ENCODE peak calls at places on chromosomes 4 and X, in seven cellular contexts. H, Z, G, R, L, K and X are unnamed samples. For H3K4me1, the result is how much of the 10 kb centered on the place peaks cover.

GRCh38 chr4:173135241-173135847 is 33.3 kb upstream of the GALNT7 start:
- DNase-seq in R (no peak), L (no peak), Z (no peak), H (no peak), K (no peak), G (no peak), X (no peak)

GRCh38 chr4:141660880-141661279 is 24.5 kb downstream of the IL15 start:
- DNase-seq in G (no peak), H (no peak), R (no peak), K (no peak), Z (no peak), L (no peak), X (no peak)

GRCh38 chr4:129328176-129328575 is 232.2 kb downstream of the C4orf33 start:
- DNase-seq in K (no peak), Z (no peak), L (no peak), G (no peak), H (no peak), R (no peak), X (no peak)

GRCh38 chrX:99371976-99372595 is 1038.0 kb downstream of the PCDH19 start:
- DNase-seq in Z (no peak), R (no peak), K (no peak), L (no peak), H (no peak), G (no peak), X (no peak)

GRCh38 chr4:186666252-186666651 is 57.4 kb downstream of the FAT1 start:
- DNase-seq in L (no peak), R (no peak), H (no peak), Z (no peak), G (no peak), K (no peak), X (no peak)

GRCh38 chr4:105991726-105992125 is 96.5 kb downstream of the NPNT start:
- DNase-seq in G (no peak), H (no peak), L (no peak), R (no peak), K (no peak), Z (no peak), X (no peak)

GRCh38 chr4:10611673-10612072 is 72.9 kb downstream of the CLNK start:
- DNase-seq in R (no peak), H (no peak), K (no peak), Z (no peak), L (no peak), G (no peak), X (peak)

GRCh38 chrX:24081661-24082154 is 27.0 kb downstream of the EIF2S3 start:
- DNase-seq in K (peak), L (peak), R (peak), G (peak), Z (peak), H (peak), X (peak)

GRCh38 chrX:41475611-41476241 is 28.6 kb downstream of the NYX start:
- DNase-seq in G (no peak), K (no peak), R (no peak), L (no peak), H (peak), Z (no peak), X (no peak)

GRCh38 chr4:81255524-81255923 is 40.5 kb upstream of the PRKG2 start:
- DNase-seq in H (no peak), L (no peak), Z (no peak), K (no peak), G (no peak), R (no peak), X (no peak)

GRCh38 chr4:80259012-80259411 is 7.5 kb upstream of the FGF5 start:
- DNase-seq in L (no peak), R (no peak), Z (no peak), G (no peak), K (no peak), H (no peak), X (no peak)

GRCh38 chrX:11998944-11999343 is 139.3 kb upstream of the FRMPD4 start:
- DNase-seq in G (no peak), H (no peak), K (no peak), Z (no peak), L (no peak), R (no peak), X (no peak)

GRCh38 chr4:1658581-1658980 is 25.5 kb downstream of the FAM53A start:
- DNase-seq in G (no peak), Z (no peak), R (no peak), L (no peak), K (no peak), H (no peak), X (no peak)

GRCh38 chr4:1659104-1659725 is 24.9 kb downstream of the FAM53A start:
- DNase-seq in L (no peak), K (no peak), R (no peak), Z (no peak), H (no peak), G (no peak), X (no peak)

GRCh38 chr4:1656132-1656531 is 28.0 kb downstream of the FAM53A start:
- DNase-seq in K (no peak), Z (no peak), G (no peak), L (no peak), R (no peak), H (no peak), X (no peak)

GRCh38 chr4:1656986-1657385 is 27.1 kb downstream of the FAM53A start:
- DNase-seq in K (no peak), Z (no peak), R (no peak), H (no peak), L (no peak), G (no peak), X (no peak)

GRCh38 chr4:1658146-1658545 is 26.0 kb downstream of the FAM53A start:
- DNase-seq in R (no peak), K (no peak), Z (no peak), L (no peak), H (no peak), G (no peak), X (no peak)
- H3K4me1 ChIP-seq in R (under half), K (under half), Z (under half), L (under half), H (under half), G (under half), X (under half)

GRCh38 chr4:1137063-1137771 is 23.9 kb upstream of the RNF212 start:
- DNase-seq in Z (no peak), K (no peak), G (peak), L (no peak), H (no peak), R (no peak), X (no peak)
- H3K4me1 ChIP-seq in Z (under half), K (under half), G (under half), L (under half), H (under half), R (under half), X (under half)

GRCh38 chr4:2819244-2820215 is 24.1 kb upstream of the ADD1 start:
- DNase-seq in L (no peak), G (no peak), Z (peak), K (no peak), H (no peak), R (no peak), X (no peak)
- H3K4me1 ChIP-seq in L (under half), G (under half), Z (under half), K (under half), H (under half), R (under half), X (under half)

GRCh38 chr4:139917896-139918295 is 236.1 kb downstream of the MAML3 start:
- DNase-seq in L (no peak), K (no peak), H (no peak), G (no peak), R (no peak), Z (no peak), X (no peak)
- H3K4me1 ChIP-seq in L (half or more), K (under half), H (under half), G (under half), R (under half), Z (half or more), X (half or more)

GRCh38 chr4:184396570-184397515 is 77.5 kb downstream of the IRF2 start:
- DNase-seq in R (no peak), L (no peak), G (peak), H (no peak), Z (no peak), K (no peak), X (no peak)

GRCh38 chr4:184392748-184393334 is 81.5 kb downstream of the IRF2 start:
- DNase-seq in R (no peak), H (no peak), K (no peak), G (no peak), L (no peak), Z (no peak), X (no peak)

GRCh38 chr4:184397516-184398163 is 76.7 kb downstream of the IRF2 start:
- DNase-seq in L (no peak), H (no peak), Z (no peak), G (no peak), R (no peak), K (no peak), X (no peak)

GRCh38 chr4:184396001-184396400 is 78.3 kb downstream of the IRF2 start:
- DNase-seq in L (no peak), G (no peak), Z (no peak), H (no peak), K (no peak), R (no peak), X (no peak)

GRCh38 chr4:184395451-184395917 is 78.9 kb downstream of the IRF2 start:
- DNase-seq in Z (no peak), H (no peak), L (no peak), G (no peak), R (no peak), K (no peak), X (no peak)
- H3K4me1 ChIP-seq in Z (under half), H (under half), L (under half), G (under half), R (under half), K (under half), X (under half)

GRCh38 chr4:7819446-7819845 is 120.2 kb downstream of the AFAP1 start:
- DNase-seq in G (no peak), R (no peak), K (no peak), H (no peak), Z (no peak), L (no peak), X (no peak)
- H3K4me1 ChIP-seq in G (under half), R (under half), K (under half), H (under half), Z (under half), L (under half), X (under half)

GRCh38 chr4:56112377-56112776 is 163.6 kb downstream of the CEP135 start:
- DNase-seq in H (no peak), K (no peak), G (no peak), Z (no peak), R (no peak), L (no peak), X (no peak)
- H3K4me1 ChIP-seq in H (under half), K (under half), G (under half), Z (under half), R (under half), L (under half), X (under half)